ENCODE peak calls at places on chromosomes 11 and 22, in eight cellular contexts. E, C, G, D, I, R, X and Z are unnamed samples.

GRCh38 chr11:29530961-29531360 is 485.9 kb downstream of the KCNA4 start:
- DNase-seq in E (no peak), C (no peak), G (no peak), D (no peak), I (no peak), R (no peak), X (no peak), Z (no peak)

GRCh38 chr11:15805726-15806125 is 550.6 kb downstream of the SOX6 start:
- DNase-seq in E (no peak), C (no peak), G (no peak), D (no peak), I (no peak), R (no peak), X (no peak), Z (no peak)

GRCh38 chr11:1233351-1234053 is 10.6 kb downstream of the MUC5B start:
- DNase-seq in E (no peak), C (peak), G (no peak), D (peak), I (no peak), R (no peak), X (no peak), Z (no peak)

GRCh38 chr11:440065-441042 is 1.5 kb downstream of the ANO9 start:
- DNase-seq in E (peak), C (peak), G (peak), D (peak), I (no peak), R (no peak), X (no peak), Z (no peak)

GRCh38 chr22:50008151-50009040 is 4.2 kb downstream of the IL17REL start:
- DNase-seq in E (no peak), C (peak), G (no peak), D (no peak), I (no peak), R (no peak), X (no peak), Z (no peak)

GRCh38 chr11:26480041-26480440 is 92.0 kb downstream of the MUC15 start:
- DNase-seq in E (no peak), C (no peak), G (no peak), D (no peak), I (no peak), R (no peak), X (no peak), Z (no peak)

GRCh38 chr11:118953265-118953664 is 2.8 kb upstream of the UPK2 start:
- DNase-seq in E (peak), C (no peak), G (peak), D (no peak), I (no peak), R (no peak), X (no peak), Z (peak)

GRCh38 chr11:61118406-61118805 is 16.1 kb downstream of the CD5 start:
- DNase-seq in E (no peak), C (no peak), G (no peak), D (no peak), I (no peak), R (no peak), X (no peak), Z (no peak)

GRCh38 chr22:20194681-20195593 is 44.1 kb upstream of the CCDC188 start:
- DNase-seq in E (no peak), C (no peak), G (no peak), D (no peak), I (no peak), R (no peak), X (no peak), Z (no peak)

GRCh38 chr22:17634696-17635095 is 3.9 kb upstream of the BCL2L13 start:
- DNase-seq in E (no peak), C (no peak), G (peak), D (no peak), I (no peak), R (no peak), X (no peak), Z (no peak)

DNA sequence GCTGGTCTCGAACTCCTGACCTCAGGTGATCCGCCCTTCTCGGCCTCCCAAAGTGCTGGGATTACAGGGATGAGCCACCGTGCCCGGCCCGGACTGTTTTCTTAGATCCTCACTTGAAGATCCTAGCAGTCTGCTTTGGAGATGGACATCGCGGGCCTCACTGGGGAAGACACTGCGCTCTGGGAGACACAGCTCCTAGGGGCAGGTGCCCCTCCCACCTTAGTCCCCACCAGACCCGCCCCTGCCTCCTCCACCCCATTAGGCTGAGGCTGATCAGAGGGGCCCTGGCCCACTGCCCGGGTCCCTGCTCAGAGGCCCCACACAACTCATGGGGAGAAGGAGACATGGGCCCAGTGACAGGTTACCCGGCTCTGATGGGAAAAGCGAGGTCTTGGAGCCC is 11.3 kb upstream of the LTO1 start:
- DNase-seq in E (no peak), C (no peak), G (no peak), D (no peak), I (no peak), R (no peak), X (no peak), Z (no peak)
- H3K4me3 ChIP-seq in E (no peak), C (no peak), G (no peak), D (no peak), I (no peak), R (no peak), X (no peak), Z (no peak)

GRCh38 chr22:47883757-47884156 is 1121.3 kb downstream of the TBC1D22A start:
- DNase-seq in E (no peak), C (no peak), G (no peak), D (no peak), I (no peak), R (no peak), X (no peak), Z (no peak)
- H3K4me3 ChIP-seq in E (no peak), C (no peak), G (no peak), D (no peak), I (no peak), R (no peak), X (no peak), Z (no peak)

GRCh38 chr11:68844376-68844775 is 2.7 kb upstream of the CPT1A start:
- DNase-seq in E (no peak), C (no peak), G (no peak), D (no peak), I (no peak), R (no peak), X (no peak), Z (no peak)
- H3K4me3 ChIP-seq in E (no peak), C (peak), G (no peak), D (peak), I (no peak), R (no peak), X (no peak), Z (peak)

GRCh38 chr22:38335077-38335476 is 17.8 kb upstream of the CSNK1E start:
- DNase-seq in E (no peak), C (no peak), G (peak), D (no peak), I (no peak), R (no peak), X (no peak), Z (no peak)

GRCh38 chr22:38338772-38339379 is 21.6 kb upstream of the CSNK1E start:
- DNase-seq in E (no peak), C (peak), G (no peak), D (no peak), I (no peak), R (no peak), X (no peak), Z (no peak)

GRCh38 chr22:38336699-38337098 is 19.5 kb upstream of the CSNK1E start:
- DNase-seq in E (no peak), C (no peak), G (no peak), D (no peak), I (no peak), R (no peak), X (no peak), Z (no peak)
- H3K4me3 ChIP-seq in E (peak), C (peak), G (peak), D (no peak), I (peak), R (peak), X (no peak), Z (peak)

DNA sequence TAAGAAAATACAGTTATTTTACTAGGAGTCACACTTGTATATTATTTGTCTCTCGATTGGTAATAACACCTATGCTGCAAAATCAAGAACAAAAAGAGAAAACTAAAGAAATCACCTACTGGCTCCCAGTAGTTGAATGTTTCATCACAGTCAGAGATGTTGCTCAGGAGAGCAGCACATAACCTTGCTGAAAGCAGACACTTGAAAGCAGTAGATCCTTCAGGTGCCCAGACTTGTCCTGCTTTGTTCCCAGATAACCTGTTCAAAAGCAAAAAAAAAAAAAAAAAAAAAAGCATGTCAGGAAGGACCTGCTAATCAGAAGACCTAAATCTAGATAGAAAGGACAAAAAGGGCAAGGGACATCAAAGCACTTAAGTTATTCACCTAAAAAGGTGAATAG is 1.3 kb downstream of the ALG9 start:
- DNase-seq in E (no peak), C (no peak), G (no peak), D (no peak), I (no peak), R (no peak), X (no peak), Z (no peak)
- H3K4me3 ChIP-seq in E (no peak), C (peak), G (no peak), D (no peak), I (peak), R (no peak), X (no peak), Z (peak)

DNA sequence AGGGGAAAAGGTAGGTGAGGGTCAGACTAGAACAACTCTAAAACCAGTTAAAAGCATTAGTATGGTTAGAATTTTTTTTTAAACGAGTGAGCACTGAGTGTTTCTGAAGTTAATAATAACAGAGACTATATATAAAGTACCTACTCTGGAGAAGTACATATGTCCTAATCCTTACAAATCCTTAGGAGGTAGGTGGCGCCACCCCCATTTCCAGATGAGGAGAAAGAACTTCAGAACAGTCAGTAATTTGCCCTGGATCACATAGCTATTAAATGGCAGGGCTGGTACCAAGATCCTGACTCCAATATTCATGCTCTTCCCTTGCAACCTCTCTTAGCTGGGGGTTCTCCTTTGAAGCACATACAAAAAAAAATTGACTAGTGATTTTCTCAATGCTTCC is 80.5 kb downstream of the CLPB start:
- DNase-seq in E (peak), C (no peak), G (peak), D (no peak), I (no peak), R (no peak), X (no peak), Z (no peak)
- H3K4me3 ChIP-seq in E (no peak), C (no peak), G (no peak), D (no peak), I (no peak), R (no peak), X (no peak), Z (no peak)

GRCh38 chr11:126189109-126189929 is 22.1 kb downstream of the RPUSD4 start:
- DNase-seq in E (no peak), C (peak), G (no peak), D (no peak), I (no peak), R (no peak), X (no peak), Z (no peak)
- H3K4me3 ChIP-seq in E (no peak), C (no peak), G (no peak), D (no peak), I (no peak), R (no peak), X (no peak), Z (no peak)

GRCh38 chr11:34613015-34613414 is 7.9 kb upstream of the EHF start:
- DNase-seq in E (no peak), C (no peak), G (no peak), D (peak), I (no peak), R (no peak), X (no peak), Z (no peak)

GRCh38 chr11:34616086-34616485 is 4.8 kb upstream of the EHF start:
- DNase-seq in E (no peak), C (no peak), G (no peak), D (peak), I (no peak), R (no peak), X (no peak), Z (no peak)

GRCh38 chr11:34613462-34614183 is 7.3 kb upstream of the EHF start:
- DNase-seq in E (no peak), C (no peak), G (no peak), D (peak), I (no peak), R (no peak), X (no peak), Z (no peak)

GRCh38 chr11:34616830-34617504 is 3.9 kb upstream of the EHF start:
- DNase-seq in E (peak), C (no peak), G (no peak), D (no peak), I (no peak), R (no peak), X (peak), Z (no peak)

GRCh38 chr11:34614334-34615113 is 6.4 kb upstream of the EHF start:
- DNase-seq in E (peak), C (no peak), G (peak), D (peak), I (no peak), R (peak), X (no peak), Z (no peak)
- H3K4me3 ChIP-seq in E (no peak), C (no peak), G (no peak), D (no peak), I (no peak), R (no peak), X (no peak), Z (no peak)